ENCODE peak calls at places on chromosomes 4 and X, in five cellular contexts. One of them, this sample, is unnamed.

GRCh38 chr4:134085525-134085924 is 116.1 kb downstream of the PABPC4L start:
- DNase-seq in fibroblast of lung: no peak
- DNase-seq in OCI-LY7: no peak
- DNase-seq in psoas muscle: no peak
- DNase-seq in mucosa of descending colon: no peak
- DNase-seq in this sample: no peak

GRCh38 chr4:105944535-105944934 is 49.3 kb downstream of the NPNT start:
- DNase-seq in psoas muscle: no peak
- DNase-seq in mucosa of descending colon: no peak
- DNase-seq in fibroblast of lung: peak
- DNase-seq in OCI-LY7: no peak
- DNase-seq in this sample: no peak

GRCh38 chrX:74800062-74800461 is 125.2 kb downstream of the NEXMIF start:
- DNase-seq in OCI-LY7: no peak
- DNase-seq in fibroblast of lung: no peak
- DNase-seq in mucosa of descending colon: no peak
- DNase-seq in psoas muscle: no peak
- DNase-seq in this sample: no peak

GRCh38 chrX:9465380-9466114 is 689 bp downstream of the TBL1X start:
- DNase-seq in fibroblast of lung: peak
- DNase-seq in mucosa of descending colon: peak
- DNase-seq in psoas muscle: peak
- DNase-seq in OCI-LY7: peak
- DNase-seq in this sample: peak

GRCh38 chrX:1103360-1103759 is 109.1 kb downstream of the CRLF2 start:
- DNase-seq in OCI-LY7: no peak
- DNase-seq in psoas muscle: no peak
- DNase-seq in fibroblast of lung: no peak
- DNase-seq in mucosa of descending colon: no peak
- DNase-seq in this sample: no peak

GRCh38 chr4:145709843-145710242 is 29.9 kb downstream of the C4orf51 start:
- DNase-seq in fibroblast of lung: peak
- DNase-seq in mucosa of descending colon: no peak
- DNase-seq in psoas muscle: no peak
- DNase-seq in OCI-LY7: no peak
- DNase-seq in this sample: peak

GRCh38 chr4:54954656-54955388 is 170.6 kb downstream of the KDR start:
- DNase-seq in fibroblast of lung: no peak
- DNase-seq in psoas muscle: no peak
- DNase-seq in OCI-LY7: no peak
- DNase-seq in mucosa of descending colon: no peak
- DNase-seq in this sample: no peak

GRCh38 chrX:84118769-84119168 is 69.2 kb downstream of the RPS6KA6 start:
- DNase-seq in psoas muscle: no peak
- DNase-seq in OCI-LY7: no peak
- DNase-seq in fibroblast of lung: no peak
- DNase-seq in mucosa of descending colon: no peak
- DNase-seq in this sample: no peak

GRCh38 chr4:57190651-57191481 is 80.7 kb upstream of the IGFBP7 start:
- DNase-seq in psoas muscle: no peak
- DNase-seq in OCI-LY7: peak
- DNase-seq in mucosa of descending colon: no peak
- DNase-seq in fibroblast of lung: peak
- DNase-seq in this sample: no peak

GRCh38 chr4:158302076-158302866 is 92.0 kb downstream of the TMEM144 start:
- DNase-seq in fibroblast of lung: peak
- DNase-seq in psoas muscle: no peak
- DNase-seq in OCI-LY7: no peak
- DNase-seq in mucosa of descending colon: no peak
- DNase-seq in this sample: no peak

GRCh38 chrX:29687687-29688086 is 527.7 kb upstream of the MAGEB2 start:
- DNase-seq in fibroblast of lung: peak
- DNase-seq in OCI-LY7: no peak
- DNase-seq in psoas muscle: no peak
- DNase-seq in mucosa of descending colon: no peak
- DNase-seq in this sample: no peak

GRCh38 chrX:40096395-40097091 is 1.2 kb downstream of the BCOR start:
- DNase-seq in fibroblast of lung: no peak
- DNase-seq in mucosa of descending colon: peak
- DNase-seq in OCI-LY7: peak
- DNase-seq in psoas muscle: peak
- DNase-seq in this sample: peak

GRCh38 chrX:74540635-74541249 is 73.7 kb downstream of the RLIM start:
- DNase-seq in psoas muscle: no peak
- DNase-seq in OCI-LY7: no peak
- DNase-seq in mucosa of descending colon: no peak
- DNase-seq in fibroblast of lung: no peak
- DNase-seq in this sample: no peak

GRCh38 chr4:108466936-108467902 is 153.2 kb upstream of the RPL34 start:
- DNase-seq in mucosa of descending colon: no peak
- DNase-seq in OCI-LY7: no peak
- DNase-seq in fibroblast of lung: peak
- DNase-seq in psoas muscle: no peak
- DNase-seq in this sample: peak

GRCh38 chr4:7419961-7420660 is 14.6 kb downstream of the PSAPL1 start:
- DNase-seq in OCI-LY7: no peak
- DNase-seq in mucosa of descending colon: no peak
- DNase-seq in psoas muscle: peak
- DNase-seq in fibroblast of lung: no peak
- DNase-seq in this sample: no peak

GRCh38 chr4:69617083-69617694 is 22.3 kb downstream of the UGT2A2 start:
- DNase-seq in fibroblast of lung: peak
- DNase-seq in mucosa of descending colon: no peak
- DNase-seq in psoas muscle: no peak
- DNase-seq in OCI-LY7: peak
- DNase-seq in this sample: no peak

GRCh38 chrX:36443007-36443406 is 523.5 kb downstream of the CFAP47 start:
- DNase-seq in fibroblast of lung: no peak
- DNase-seq in psoas muscle: no peak
- DNase-seq in OCI-LY7: no peak
- DNase-seq in mucosa of descending colon: no peak
- DNase-seq in this sample: no peak

GRCh38 chr4:24880171-24880570 is 32.7 kb downstream of the CCDC149 start:
- DNase-seq in psoas muscle: no peak
- DNase-seq in mucosa of descending colon: no peak
- DNase-seq in OCI-LY7: no peak
- DNase-seq in fibroblast of lung: no peak
- DNase-seq in this sample: no peak

GRCh38 chrX:9851890-9852289 is 65.7 kb downstream of the SHROOM2 start:
- DNase-seq in psoas muscle: no peak
- DNase-seq in OCI-LY7: no peak
- DNase-seq in fibroblast of lung: peak
- DNase-seq in mucosa of descending colon: no peak
- DNase-seq in this sample: no peak

GRCh38 chr4:173281001-173281400 is 53.2 kb downstream of the HMGB2 start:
- DNase-seq in mucosa of descending colon: no peak
- DNase-seq in OCI-LY7: no peak
- DNase-seq in psoas muscle: no peak
- DNase-seq in fibroblast of lung: no peak
- DNase-seq in this sample: no peak

GRCh38 chr4:1448589-1449420 is 42.6 kb upstream of the NKX1-1 start:
- DNase-seq in OCI-LY7: no peak
- DNase-seq in fibroblast of lung: no peak
- DNase-seq in psoas muscle: no peak
- DNase-seq in mucosa of descending colon: peak
- DNase-seq in this sample: no peak

GRCh38 chr4:3780347-3781171 is 14.4 kb downstream of the ADRA2C start:
- DNase-seq in OCI-LY7: no peak
- DNase-seq in fibroblast of lung: no peak
- DNase-seq in psoas muscle: no peak
- DNase-seq in mucosa of descending colon: no peak
- DNase-seq in this sample: no peak

GRCh38 chrX:150623583-150623982 is 55.2 kb downstream of the MTM1 start:
- DNase-seq in fibroblast of lung: no peak
- DNase-seq in psoas muscle: no peak
- DNase-seq in OCI-LY7: no peak
- DNase-seq in mucosa of descending colon: no peak
- DNase-seq in this sample: no peak

GRCh38 chrX:103614999-103615398 is 7.2 kb downstream of the TCEAL3 start:
- DNase-seq in mucosa of descending colon: no peak
- DNase-seq in OCI-LY7: no peak
- DNase-seq in psoas muscle: no peak
- DNase-seq in fibroblast of lung: no peak
- DNase-seq in this sample: no peak

GRCh38 chr4:98663226-98664006 is 5.0 kb upstream of the TSPAN5 start:
- DNase-seq in OCI-LY7: no peak
- DNase-seq in psoas muscle: no peak
- DNase-seq in mucosa of descending colon: no peak
- DNase-seq in fibroblast of lung: no peak
- DNase-seq in this sample: peak

GRCh38 chr4:169015237-169015636 is 5.2 kb upstream of the CBR4 start:
- DNase-seq in OCI-LY7: no peak
- DNase-seq in mucosa of descending colon: no peak
- DNase-seq in fibroblast of lung: no peak
- DNase-seq in psoas muscle: peak
- DNase-seq in this sample: no peak

GRCh38 chr4:42371306-42372063 is 25.8 kb upstream of the SHISA3 start:
- DNase-seq in psoas muscle: no peak
- DNase-seq in OCI-LY7: peak
- DNase-seq in mucosa of descending colon: no peak
- DNase-seq in fibroblast of lung: peak
- DNase-seq in this sample: no peak

GRCh38 chr4:87856816-87857215 is 24.0 kb downstream of the MEPE start:
- DNase-seq in OCI-LY7: no peak
- DNase-seq in mucosa of descending colon: no peak
- DNase-seq in psoas muscle: no peak
- DNase-seq in fibroblast of lung: peak
- DNase-seq in this sample: no peak

GRCh38 chrX:19751068-19751467 is 136.3 kb downstream of the SH3KBP1 start:
- DNase-seq in fibroblast of lung: peak
- DNase-seq in mucosa of descending colon: no peak
- DNase-seq in psoas muscle: no peak
- DNase-seq in OCI-LY7: no peak
- DNase-seq in this sample: no peak

GRCh38 chr4:48827622-48828021 is 3.3 kb upstream of the OCIAD1 start:
- DNase-seq in fibroblast of lung: no peak
- DNase-seq in psoas muscle: no peak
- DNase-seq in OCI-LY7: no peak
- DNase-seq in mucosa of descending colon: no peak
- DNase-seq in this sample: no peak

GRCh38 chrX:154546354-154547244 is at the start of gene G6PD:
- DNase-seq in OCI-LY7: peak
- DNase-seq in mucosa of descending colon: no peak
- DNase-seq in psoas muscle: no peak
- DNase-seq in fibroblast of lung: peak
- DNase-seq in this sample: peak

GRCh38 chr4:122874194-122874593 is 47.6 kb downstream of the FGF2 start:
- DNase-seq in fibroblast of lung: peak
- DNase-seq in psoas muscle: no peak
- DNase-seq in OCI-LY7: no peak
- DNase-seq in mucosa of descending colon: no peak
- DNase-seq in this sample: no peak

GRCh38 chr4:128574706-128575105 is 234.8 kb upstream of the JADE1 start:
- DNase-seq in OCI-LY7: peak
- DNase-seq in psoas muscle: peak
- DNase-seq in fibroblast of lung: peak
- DNase-seq in mucosa of descending colon: no peak
- DNase-seq in this sample: peak

GRCh38 chr4:6779667-6780565 is 2.6 kb upstream of the KIAA0232 start:
- DNase-seq in OCI-LY7: no peak
- DNase-seq in fibroblast of lung: peak
- DNase-seq in psoas muscle: no peak
- DNase-seq in mucosa of descending colon: no peak
- DNase-seq in this sample: no peak

GRCh38 chr4:98794565-98795205 is 134.2 kb downstream of the EIF4E start:
- DNase-seq in OCI-LY7: no peak
- DNase-seq in fibroblast of lung: peak
- DNase-seq in psoas muscle: no peak
- DNase-seq in mucosa of descending colon: no peak
- DNase-seq in this sample: no peak

DNA sequence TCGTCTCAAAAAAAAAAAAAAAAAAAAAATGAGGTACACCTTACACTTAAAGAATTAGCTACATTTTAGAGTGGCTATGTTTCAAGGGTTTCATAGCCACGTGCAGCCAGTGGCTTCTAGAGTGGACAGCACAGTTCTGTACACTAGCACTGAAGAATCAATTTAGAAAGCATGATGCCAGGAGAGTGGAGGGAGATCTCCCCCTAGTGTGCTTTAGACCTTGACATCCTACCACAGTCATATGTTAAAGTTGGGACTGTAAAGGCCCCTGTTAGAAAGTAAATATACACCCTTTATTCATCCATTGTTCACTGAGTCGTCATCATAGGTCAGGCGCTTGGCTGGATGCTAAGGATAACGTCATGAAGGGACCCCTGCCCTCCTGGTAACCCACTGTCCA is 179.4 kb downstream of the QDPR start:
- DNase-seq in fibroblast of lung: no peak
- DNase-seq in psoas muscle: no peak
- DNase-seq in mucosa of descending colon: no peak
- DNase-seq in OCI-LY7: no peak
- DNase-seq in this sample: no peak
- TF ChIP-seq CTCF in fibroblast of lung: no peak
- TF ChIP-seq CTCF in psoas muscle: no peak
- TF ChIP-seq CTCF in mucosa of descending colon: no peak
- TF ChIP-seq CTCF in OCI-LY7: peak
- TF ChIP-seq CTCF in this sample: no peak

DNA sequence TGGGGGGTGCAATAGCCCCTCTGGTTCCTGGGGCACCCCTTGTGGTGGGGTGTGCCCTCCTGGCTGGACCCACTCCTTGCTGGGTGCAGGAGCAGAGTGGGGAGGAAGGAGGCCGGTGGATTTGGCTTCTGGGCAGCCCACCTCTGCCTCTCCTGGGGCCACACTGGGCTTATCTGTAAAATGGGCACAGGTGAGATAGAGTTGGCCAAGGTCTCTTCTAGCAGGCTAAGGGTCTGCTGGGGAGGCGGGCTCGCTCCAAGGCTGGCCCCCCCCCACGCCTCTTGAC is 12.8 kb downstream of the HMX1 start:
- DNase-seq in psoas muscle: no peak
- DNase-seq in fibroblast of lung: no peak
- DNase-seq in OCI-LY7: no peak
- DNase-seq in mucosa of descending colon: no peak
- DNase-seq in this sample: no peak
- H3K4me3 ChIP-seq in psoas muscle: no peak
- H3K4me3 ChIP-seq in fibroblast of lung: no peak
- H3K4me3 ChIP-seq in OCI-LY7: no peak
- H3K4me3 ChIP-seq in mucosa of descending colon: no peak
- H3K4me3 ChIP-seq in this sample: no peak

DNA sequence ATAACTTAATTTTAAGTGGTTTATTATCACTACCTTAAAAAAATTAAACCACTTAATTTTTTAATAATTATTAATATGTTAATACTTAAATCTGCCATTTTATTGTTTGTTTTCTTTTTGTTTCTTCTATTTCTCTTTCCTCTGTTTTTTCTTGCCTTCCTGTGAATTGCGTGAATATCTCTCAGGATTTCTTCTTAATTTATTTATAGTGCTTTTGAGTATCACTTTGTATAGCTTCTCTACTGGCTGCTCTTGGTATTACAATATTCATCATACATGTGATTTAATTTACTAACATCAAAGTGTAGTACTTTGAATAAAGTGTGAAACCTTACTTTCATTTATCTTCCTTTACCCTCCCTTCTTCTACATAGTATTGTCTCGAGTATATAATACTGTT is 349.5 kb upstream of the CPXCR1 start:
- DNase-seq in OCI-LY7: no peak
- DNase-seq in fibroblast of lung: no peak
- DNase-seq in mucosa of descending colon: no peak
- DNase-seq in psoas muscle: no peak
- DNase-seq in this sample: no peak
- TF ChIP-seq CTCF in OCI-LY7: no peak
- TF ChIP-seq CTCF in fibroblast of lung: no peak
- TF ChIP-seq CTCF in mucosa of descending colon: no peak
- TF ChIP-seq CTCF in psoas muscle: peak
- TF ChIP-seq CTCF in this sample: no peak

GRCh38 chrX:140723251-140723650 is 13.7 kb downstream of the LINC00632 start:
- DNase-seq in OCI-LY7: no peak
- DNase-seq in fibroblast of lung: peak
- DNase-seq in mucosa of descending colon: no peak
- DNase-seq in psoas muscle: no peak
- DNase-seq in this sample: no peak
- H3K4me3 ChIP-seq in OCI-LY7: no peak
- H3K4me3 ChIP-seq in fibroblast of lung: no peak
- H3K4me3 ChIP-seq in mucosa of descending colon: no peak
- H3K4me3 ChIP-seq in psoas muscle: no peak
- H3K4me3 ChIP-seq in this sample: no peak